ENCODE peak calls at places on chromosomes 5 and 9, in four cellular contexts. O is choroid plexus epithelial cell, M is left lung, N is GM12864. K is an unnamed sample.
A peak's percentile ranks its signal among the peaks of the same experiment; 100 is the strongest.

GRCh38 chr5:57302164-57302563 is 128.3 kb downstream of the GPBP1 start:
- DNase-seq in M (no peak), N (no peak), O (peak; percentile 63), K (no peak)

GRCh38 chr5:41094871-41095270 is 23.7 kb upstream of the MROH2B start:
- DNase-seq in M (no peak), N (no peak), O (peak; percentile 27), K (no peak)

GRCh38 chr5:147803941-147804717 is 21.6 kb upstream of the JAKMIP2 start:
- DNase-seq in M (no peak), N (no peak), O (no peak), K (no peak)

GRCh38 chr5:173676375-173676774 is 59.9 kb upstream of the BOD1 start:
- DNase-seq in O (no peak), M (no peak), N (no peak), K (no peak)

GRCh38 chr5:58108507-58108906 is 351.4 kb downstream of the PLK2 start:
- DNase-seq in O (no peak), M (no peak), N (no peak), K (no peak)

GRCh38 chr9:103533318-103533717 is 538.2 kb downstream of the CYLC2 start:
- DNase-seq in O (no peak), N (no peak), M (no peak), K (no peak)

GRCh38 chr5:159877894-159878448 is 38.3 kb upstream of the ADRA1B start:
- DNase-seq in N (no peak), O (no peak), M (peak; percentile 59), K (no peak)

GRCh38 chr9:1429328-1429727 is 379.2 kb downstream of the DMRT2 start:
- DNase-seq in O (peak; percentile 4), M (no peak), N (no peak), K (no peak)

GRCh38 chr9:93890436-93890935 is 64.7 kb downstream of the BARX1 start:
- DNase-seq in N (no peak), M (no peak), O (no peak), K (no peak)

GRCh38 chr5:45454114-45454513 is 242.1 kb downstream of the HCN1 start:
- DNase-seq in M (no peak), O (peak; percentile 63), N (no peak), K (no peak)

GRCh38 chr9:121399126-121399882 is 29.3 kb upstream of the STOM start:
- DNase-seq in N (no peak), O (no peak), M (no peak), K (no peak)

GRCh38 chr5:42756630-42757601 is at the start of gene CCDC152:
- DNase-seq in N (no peak), O (peak; percentile 31), M (no peak), K (no peak)

GRCh38 chr5:42759456-42759855 is 2.8 kb downstream of the CCDC152 start:
- DNase-seq in O (no peak), N (no peak), M (no peak), K (no peak)
- TF ChIP-seq CTCF in O (no peak), N (no peak), M (no peak), K (no peak)

DNA sequence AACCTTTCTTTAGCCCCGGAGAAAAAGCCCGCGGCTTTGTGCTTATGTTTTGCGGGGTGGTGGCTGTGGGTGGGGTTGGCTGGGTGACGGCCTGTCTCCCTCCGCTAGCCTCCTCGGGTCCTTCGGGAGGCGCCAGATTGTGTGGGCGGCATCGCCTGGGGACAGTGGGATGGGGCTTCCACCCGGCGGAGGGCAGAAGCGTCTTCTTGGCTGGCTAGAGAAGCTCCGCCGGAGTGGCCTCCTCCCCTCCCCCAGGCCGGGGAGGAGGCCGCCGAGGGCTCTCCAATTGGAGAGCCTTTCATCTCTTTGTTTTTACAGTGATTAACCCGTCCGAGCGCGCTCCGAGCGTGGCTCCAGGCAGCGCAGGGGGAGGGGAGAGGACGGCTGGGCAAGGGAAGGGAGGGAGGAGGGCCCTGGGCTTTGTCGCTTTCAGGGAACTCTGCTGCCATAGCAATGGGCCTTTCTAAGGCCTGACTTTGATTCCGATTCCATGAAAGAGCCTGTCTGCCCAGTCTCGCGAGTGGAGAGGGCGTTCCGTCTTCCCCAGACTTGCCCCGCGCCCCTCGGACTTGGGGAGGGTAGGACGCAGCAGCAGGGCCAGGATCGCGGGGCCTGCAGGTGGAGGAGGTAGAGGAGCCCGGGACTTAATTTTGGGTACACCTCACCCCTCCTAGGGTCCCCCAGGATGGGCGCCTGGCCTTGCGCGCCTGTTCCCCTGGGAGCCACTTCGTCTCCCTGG is 36.7 kb upstream of the TIFAB start:
- DNase-seq in M (peak; percentile 68), O (peak; percentile 49), N (no peak), K (no peak)
- H3K4me3 ChIP-seq in M (no peak overlapping the region), O (peak overlapping the region; percentile 46), N (no peak overlapping the region), K (peak overlapping the region; percentile 56)

GRCh38 chr5:81035522-81035921 is 75.4 kb downstream of the RASGRF2 start:
- DNase-seq in N (no peak), M (no peak), O (no peak), K (no peak)
- TF ChIP-seq CTCF in N (no peak), M (no peak), O (no peak), K (no peak)

GRCh38 chr9:135473972-135474543 is 5.5 kb upstream of the PPP1R26 start:
- DNase-seq in O (no peak), M (no peak), N (no peak), K (no peak)

GRCh38 chr9:135471751-135472640 is 7.6 kb upstream of the PPP1R26 start:
- DNase-seq in O (no peak), N (no peak), M (no peak), K (no peak)

GRCh38 chr9:135464181-135464580 is 15.4 kb upstream of the PPP1R26 start:
- DNase-seq in O (no peak), M (no peak), N (no peak), K (no peak)

GRCh38 chr9:135463140-135463539 is 16.4 kb upstream of the PPP1R26 start:
- DNase-seq in N (no peak), M (no peak), O (no peak), K (no peak)

GRCh38 chr9:135468866-135469521 is 10.6 kb upstream of the PPP1R26 start:
- DNase-seq in O (peak; percentile 45), M (no peak), N (no peak), K (no peak)
- H3K4me3 ChIP-seq in O (peak overlapping the region; percentile 47), M (no peak overlapping the region), N (no peak overlapping the region), K (no peak overlapping the region)

GRCh38 chr9:21075484-21075883 is 2.3 kb downstream of the IFNB1 start:
- DNase-seq in M (no peak), N (no peak), O (no peak), K (no peak)

GRCh38 chr9:21077842-21078241 is at the start of gene IFNB1:
- DNase-seq in N (no peak), M (no peak), O (no peak), K (no peak)

GRCh38 chr9:21080793-21081192 is 3.1 kb upstream of the IFNB1 start:
- DNase-seq in N (no peak), O (no peak), M (no peak), K (no peak)

GRCh38 chr9:21081451-21081850 is 3.7 kb upstream of the IFNB1 start:
- DNase-seq in N (no peak), M (no peak), O (no peak), K (no peak)

GRCh38 chr9:21078702-21079101 is 960 bp upstream of the IFNB1 start:
- DNase-seq in N (no peak), O (peak; percentile 11), M (no peak), K (no peak)
- TF ChIP-seq CTCF in N (peak; percentile 10), O (no peak), M (no peak), K (no peak)

DNA sequence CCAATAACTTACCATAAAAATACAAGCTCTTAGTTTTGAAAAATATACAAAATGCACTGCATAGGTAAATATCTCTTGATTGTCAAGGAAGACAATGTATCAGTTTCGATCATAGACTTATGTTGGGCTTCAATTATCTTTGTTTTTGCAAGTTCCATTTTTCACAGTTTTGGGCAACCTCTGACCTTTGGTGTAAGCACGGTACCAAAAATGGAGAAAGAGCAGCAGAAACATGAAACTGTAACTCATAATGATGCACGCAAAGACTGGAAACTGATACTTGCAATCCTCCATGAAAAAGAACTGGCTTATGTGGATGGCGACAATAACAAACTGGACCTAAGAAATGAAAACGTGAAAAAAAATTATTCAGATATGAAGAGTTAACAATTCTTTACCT is 54.5 kb upstream of the DEPDC1B start:
- DNase-seq in N (no peak), O (no peak), M (no peak), K (no peak)
- H3K4me3 ChIP-seq in N (no peak overlapping the region), O (no peak overlapping the region), M (no peak overlapping the region), K (no peak overlapping the region)

GRCh38 chr5:82624018-82624417 is 345.9 kb upstream of the RPS23 start:
- DNase-seq in O (no peak), N (no peak), M (no peak), K (no peak)

GRCh38 chr5:82623094-82623514 is 344.9 kb upstream of the RPS23 start:
- DNase-seq in M (no peak), O (no peak), N (no peak), K (no peak)

GRCh38 chr5:82628364-82628910 is 350.3 kb upstream of the RPS23 start:
- DNase-seq in N (no peak), O (peak; percentile 60), M (no peak), K (no peak)
- TF ChIP-seq CTCF in N (no peak), O (no peak), M (no peak), K (no peak)

GRCh38 chr5:72871358-72872024 is 55.0 kb downstream of the TNPO1 start:
- DNase-seq in O (peak; percentile 34), N (no peak), M (no peak), K (no peak)
- H3K4me3 ChIP-seq in O (no peak overlapping the region), N (no peak overlapping the region), M (no peak overlapping the region), K (no peak overlapping the region)

DNA sequence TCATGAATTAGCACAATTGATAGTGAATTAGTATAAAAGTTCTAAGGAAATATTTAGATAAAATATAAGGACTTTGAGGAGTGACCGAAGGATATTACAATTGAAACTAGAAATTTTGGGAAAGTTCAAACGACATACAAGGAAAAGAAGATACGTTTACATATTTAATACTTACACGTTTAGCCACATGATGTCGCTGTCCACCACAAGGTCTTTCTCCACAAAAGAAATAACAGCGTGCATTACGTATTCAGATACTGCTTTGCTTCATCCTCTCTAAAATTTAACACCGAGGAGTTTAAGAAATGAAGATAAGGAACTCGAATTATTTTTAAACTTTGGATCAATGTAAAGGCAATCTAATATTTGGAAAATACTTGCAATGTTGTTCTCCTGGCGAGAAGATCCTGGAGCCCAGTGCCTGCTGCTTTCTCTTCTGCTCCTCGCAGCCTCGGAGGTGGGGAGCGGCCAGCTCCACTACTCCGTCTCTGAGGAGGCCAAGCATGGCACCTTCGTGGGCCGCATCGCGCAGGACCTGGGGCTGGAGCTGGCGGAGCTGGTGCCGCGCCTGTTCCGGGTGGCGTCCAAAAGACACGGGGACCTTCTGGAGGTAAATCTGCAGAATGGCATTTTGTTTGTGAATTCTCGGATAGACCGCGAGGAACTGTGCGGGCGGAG is at the start of gene PCDHA3:
- DNase-seq in N (no peak), O (peak; percentile 6), M (no peak), K (no peak)
- TF ChIP-seq CTCF in N (no peak), O (no peak), M (no peak), K (no peak)